ENCODE peak calls at places on chromosomes 3 and 15, in five cellular contexts. R is brain microvascular endothelial cell, X is heart left ventricle, K is upper lobe of right lung, P is fibroblast of lung. O is an unnamed sample.

GRCh38 chr15:63948436-63948835 is 97.8 kb downstream of the DAPK2 start:
- DNase-seq in X (no peak), K (no peak), R (no peak), P (no peak), O (no peak)

GRCh38 chr3:55562672-55563071 is 75.6 kb upstream of the WNT5A start:
- DNase-seq in X (no peak), P (no peak), R (no peak), K (no peak), O (no peak)

GRCh38 chr3:111128884-111129283 is 57.3 kb downstream of the NECTIN3 start:
- DNase-seq in X (no peak), R (peak), K (no peak), P (peak), O (no peak)

GRCh38 chr3:30186741-30187219 is 419.6 kb upstream of the TGFBR2 start:
- DNase-seq in P (no peak), R (no peak), K (no peak), X (peak), O (no peak)

GRCh38 chr3:14150491-14151230 is 25.8 kb downstream of the TMEM43 start:
- DNase-seq in R (no peak), X (no peak), K (no peak), P (no peak), O (no peak)

GRCh38 chr3:39177708-39178332 is 14.6 kb downstream of the XIRP1 start:
- DNase-seq in P (peak), R (peak), K (peak), X (peak), O (peak)

GRCh38 chr3:82000773-82001172 is 239.3 kb upstream of the GBE1 start:
- DNase-seq in X (no peak), P (peak), K (no peak), R (no peak), O (no peak)

GRCh38 chr15:82540055-82540983 is at the start of gene RPS17:
- DNase-seq in R (peak), P (peak), K (peak), X (peak), O (peak)

GRCh38 chr3:134317106-134317947 is 56.9 kb downstream of the AMOTL2 start:
- DNase-seq in R (no peak), X (no peak), P (peak), K (no peak), O (no peak)

GRCh38 chr3:81734742-81735141 is 26.7 kb downstream of the GBE1 start:
- DNase-seq in P (no peak), R (no peak), X (no peak), K (no peak), O (no peak)

GRCh38 chr3:111737712-111738097 is 121.4 kb upstream of the PHLDB2 start:
- DNase-seq in R (peak), X (peak), K (no peak), P (peak), O (no peak)

GRCh38 chr3:126888186-126888760 is 94.6 kb upstream of the PLXNA1 start:
- DNase-seq in R (no peak), X (no peak), P (no peak), K (no peak), O (no peak)

GRCh38 chr15:87419341-87419740 is 837.2 kb downstream of the NTRK3 start:
- DNase-seq in P (peak), K (no peak), X (no peak), R (no peak), O (no peak)

GRCh38 chr3:52171577-52172261 is 17.5 kb upstream of the POC1A start:
- DNase-seq in X (no peak), R (peak), K (no peak), P (peak), O (no peak)

GRCh38 chr3:192246847-192247520 is 480.4 kb downstream of the FGF12 start:
- DNase-seq in P (no peak), X (no peak), K (no peak), R (no peak), O (no peak)

GRCh38 chr15:85973584-85974347 is 105.9 kb upstream of the AGBL1 start:
- DNase-seq in X (no peak), K (no peak), P (peak), R (no peak), O (no peak)

GRCh38 chr15:98966036-98966787 is 41.4 kb downstream of the PGPEP1L start:
- DNase-seq in P (peak), K (no peak), R (no peak), X (no peak), O (no peak)

GRCh38 chr3:32758375-32758753 is 59.4 kb upstream of the TRIM71 start:
- DNase-seq in X (no peak), P (peak), R (no peak), K (no peak), O (no peak)

GRCh38 chr3:193963808-193964516 is 172.0 kb upstream of the HES1 start:
- DNase-seq in X (no peak), R (no peak), P (no peak), K (no peak), O (no peak)

GRCh38 chr3:123299581-123299980 is 97.8 kb downstream of the SEC22A start:
- DNase-seq in P (no peak), R (no peak), K (peak), X (no peak), O (peak)

GRCh38 chr15:85477730-85478129 is 97.3 kb downstream of the AKAP13 start:
- DNase-seq in P (peak), R (peak), X (no peak), K (no peak), O (no peak)

GRCh38 chr3:135558906-135559305 is 406.6 kb upstream of the PPP2R3A start:
- DNase-seq in P (no peak), R (no peak), K (no peak), X (no peak), O (no peak)

GRCh38 chr3:57161131-57161538 is 4.0 kb downstream of the IL17RD start:
- DNase-seq in P (peak), K (no peak), R (no peak), X (no peak), O (no peak)

GRCh38 chr3:131735544-131735943 is 232.8 kb upstream of the MRPL3 start:
- DNase-seq in X (no peak), P (no peak), K (no peak), R (no peak), O (no peak)

GRCh38 chr15:79090487-79091203 is at the start of gene RASGRF1:
- DNase-seq in X (no peak), R (no peak), K (peak), P (no peak), O (no peak)

GRCh38 chr3:62184559-62184958 is 188.8 kb downstream of the FEZF2 start:
- DNase-seq in P (no peak), X (no peak), K (no peak), R (no peak), O (peak)

GRCh38 chr3:193701896-193702644 is 109.1 kb downstream of the OPA1 start:
- DNase-seq in R (no peak), X (no peak), K (no peak), P (peak), O (no peak)

GRCh38 chr3:46692566-46692983 is 904 bp downstream of the ALS2CL start:
- DNase-seq in K (peak), X (no peak), P (peak), R (no peak), O (no peak)

GRCh38 chr15:98713585-98714001 is 65.3 kb downstream of the IGF1R start:
- DNase-seq in K (no peak), P (peak), R (no peak), X (no peak), O (no peak)

GRCh38 chr3:23488618-23489017 is 285.5 kb downstream of the UBE2E2 start:
- DNase-seq in R (no peak), P (peak), X (no peak), K (no peak), O (no peak)

GRCh38 chr3:160928183-160928718 is 172.2 kb downstream of the PPM1L start:
- DNase-seq in P (no peak), K (no peak), X (no peak), R (no peak), O (no peak)

GRCh38 chr3:112128843-112129727 is 4.0 kb downstream of the GCSAM start:
- DNase-seq in R (no peak), P (peak), X (no peak), K (no peak), O (no peak)

GRCh38 chr15:98666841-98667240 is 18.5 kb downstream of the IGF1R start:
- DNase-seq in P (no peak), K (no peak), R (no peak), X (no peak), O (no peak)

GRCh38 chr3:108410531-108410984 is 99.8 kb downstream of the MYH15 start:
- DNase-seq in K (peak), R (no peak), P (no peak), X (no peak), O (peak)

GRCh38 chr3:114411811-114412803 is 118.3 kb downstream of the TIGIT start:
- DNase-seq in K (no peak), P (peak), X (no peak), R (peak), O (peak)

GRCh38 chr3:48157215-48157840 is 30.9 kb downstream of the CDC25A start:
- DNase-seq in R (no peak), K (no peak), P (peak), X (no peak), O (no peak)

GRCh38 chr3:48155122-48155521 is 33.1 kb downstream of the CDC25A start:
- DNase-seq in P (peak), X (no peak), K (no peak), R (peak), O (no peak)

GRCh38 chr3:48151058-48151806 is 37.0 kb downstream of the CDC25A start:
- DNase-seq in X (peak), P (peak), K (peak), R (peak), O (peak)

DNA sequence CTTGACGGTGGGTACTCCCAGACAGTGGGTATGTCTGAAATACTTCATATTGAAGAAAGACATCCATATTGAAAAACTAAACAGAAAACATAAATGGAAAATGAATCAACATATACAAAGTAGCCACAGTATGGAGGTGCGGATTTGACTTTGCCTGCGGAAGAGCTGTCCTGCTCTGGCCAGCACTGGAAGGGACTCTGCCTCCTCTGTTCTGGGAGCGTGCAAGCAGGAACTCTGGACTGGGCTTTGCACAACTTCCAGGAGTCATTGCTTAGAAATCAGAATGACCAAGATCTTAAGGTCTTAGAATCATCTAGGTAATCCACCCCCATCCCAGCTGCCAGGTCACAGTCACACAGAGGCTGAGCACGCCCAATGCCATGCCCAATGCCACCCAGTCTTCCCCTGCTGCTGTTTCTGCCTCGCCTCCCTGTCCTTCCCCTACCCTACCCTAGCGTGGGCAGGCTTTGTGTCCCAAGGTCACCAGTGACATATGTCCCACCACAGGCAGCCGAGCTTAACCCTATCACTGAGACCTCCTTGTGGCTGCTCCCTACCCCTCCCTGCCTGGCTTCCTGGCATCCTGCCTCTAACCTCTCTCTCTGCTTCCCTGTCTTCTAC is 36.3 kb downstream of the CDC25A start:
- DNase-seq in X (no peak), P (no peak), K (no peak), R (no peak), O (no peak)
- TF ChIP-seq CTCF in X (no peak), P (no peak), K (no peak), R (no peak), O (no peak)

DNA sequence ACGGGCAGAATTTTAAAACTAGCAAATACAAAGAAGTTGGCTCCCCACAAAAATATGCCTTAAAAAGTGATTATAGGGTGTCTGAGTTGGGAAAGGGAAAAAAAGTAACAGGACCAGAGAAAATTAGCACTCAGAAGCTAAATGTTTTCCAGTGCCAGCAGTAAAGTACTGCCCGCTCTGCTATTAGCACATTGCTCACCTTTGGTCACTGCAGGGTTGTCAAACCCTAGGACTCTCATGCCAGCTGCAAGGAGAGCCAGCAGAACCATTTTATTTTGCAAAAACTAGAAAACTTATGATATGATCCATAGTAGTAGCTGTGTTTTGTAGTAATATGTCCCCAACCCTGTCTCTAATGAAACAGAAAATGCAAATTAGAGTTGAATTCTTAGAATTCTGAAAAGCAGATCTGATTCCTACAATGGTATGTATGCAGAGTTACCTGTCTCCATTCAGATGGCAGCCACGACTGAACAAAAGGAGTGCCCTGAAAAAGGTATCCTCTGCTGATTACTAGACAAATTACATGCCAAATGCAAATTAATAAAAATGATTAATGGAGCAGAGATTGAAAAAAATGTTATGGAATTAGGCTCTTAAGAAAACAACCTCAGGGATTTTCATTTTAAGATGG is 150.3 kb downstream of the SNRK start:
- DNase-seq in R (no peak), K (no peak), P (no peak), X (no peak), O (no peak)
- TF ChIP-seq CTCF in R (no peak), K (no peak), P (no peak), X (no peak), O (no peak)

GRCh38 chr3:188693435-188693834 is 478.3 kb upstream of the TPRG1 start:
- DNase-seq in P (no peak), R (no peak), K (no peak), X (no peak), O (no peak)

GRCh38 chr3:188689101-188689574 is 482.6 kb upstream of the TPRG1 start:
- DNase-seq in K (no peak), P (peak), X (no peak), R (peak), O (no peak)

GRCh38 chr3:188690076-188690475 is 481.7 kb upstream of the TPRG1 start:
- DNase-seq in P (no peak), X (no peak), R (no peak), K (no peak), O (no peak)

GRCh38 chr3:188692700-188693099 is 479.1 kb upstream of the TPRG1 start:
- DNase-seq in X (no peak), R (no peak), K (no peak), P (no peak), O (no peak)

GRCh38 chr3:188690932-188691331 is 480.8 kb upstream of the TPRG1 start:
- DNase-seq in P (no peak), X (no peak), K (no peak), R (no peak), O (no peak)
- TF ChIP-seq CTCF in P (no peak), X (no peak), K (no peak), R (no peak), O (no peak)

DNA sequence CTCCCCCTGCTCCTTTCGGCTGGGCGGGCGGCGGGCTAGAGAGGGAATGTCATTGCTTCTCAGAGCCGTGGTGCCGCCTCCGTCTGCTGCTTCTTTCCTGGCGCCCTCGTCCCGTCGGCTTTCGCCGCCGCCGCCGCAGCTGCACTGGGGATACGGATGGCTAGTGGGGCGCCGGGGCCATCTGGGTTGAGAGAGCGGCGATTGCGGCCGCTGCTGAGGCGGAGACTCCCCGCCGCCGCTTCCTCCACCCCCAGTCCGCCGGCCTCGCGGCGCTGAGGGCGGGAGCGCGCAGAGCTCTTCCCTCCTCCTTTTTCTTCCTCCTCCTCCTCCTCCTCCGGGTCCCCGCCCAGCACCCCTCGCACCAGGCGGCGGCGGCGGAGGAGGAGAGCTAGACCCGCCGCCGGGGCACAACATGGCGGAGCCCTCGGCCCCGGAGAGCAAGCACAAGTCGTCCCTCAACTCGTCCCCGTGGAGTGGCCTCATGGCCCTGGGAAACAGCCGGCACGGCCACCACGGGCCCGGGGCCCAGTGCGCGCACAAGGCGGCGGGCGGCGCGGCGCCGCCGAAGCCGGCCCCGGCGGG is at the start of gene STT3B:
- DNase-seq in R (peak), X (peak), P (peak), K (peak), O (peak)
- TF ChIP-seq CTCF in R (no peak), X (no peak), P (no peak), K (no peak), O (no peak)

DNA sequence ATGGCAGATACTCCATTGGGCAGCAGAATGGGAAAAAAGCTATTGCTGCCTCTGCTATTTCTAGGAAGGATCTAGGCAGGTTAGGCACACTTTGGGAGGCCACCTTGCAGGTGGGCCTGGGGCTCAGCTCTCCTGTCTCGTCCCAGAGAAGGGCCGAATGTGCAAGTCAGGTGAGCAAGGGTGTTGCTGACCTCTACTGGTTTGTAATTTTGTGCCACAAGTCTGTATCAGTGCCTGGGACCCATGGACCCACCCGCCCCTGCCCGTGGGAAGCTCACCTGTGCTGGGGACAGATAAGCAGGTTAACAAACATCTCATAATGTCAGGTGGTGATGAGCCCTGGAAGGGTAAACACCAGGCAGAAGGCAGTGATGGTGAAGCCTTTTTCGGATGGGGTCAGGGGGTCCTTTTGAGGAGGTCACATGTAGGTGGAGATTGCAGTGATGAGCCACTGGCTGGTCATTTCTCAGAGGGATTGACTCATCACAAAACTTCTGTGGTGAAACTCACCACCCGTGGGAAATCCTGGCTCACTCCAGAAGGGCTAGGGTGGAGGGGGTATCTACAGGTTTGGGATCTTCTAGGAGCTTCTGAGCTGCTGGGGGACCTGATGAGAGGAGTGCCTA is 161.3 kb downstream of the KLF13 start:
- DNase-seq in R (peak), K (peak), P (peak), X (no peak), O (no peak)
- TF ChIP-seq CTCF in R (no peak), K (no peak), P (no peak), X (no peak), O (no peak)